ENCODE peak calls at places on chromosomes 13 and 19, in ten cellular contexts. V is lower lobe of right lung; P is C1 segment of cervical spinal cord; Y is upper lobe of left lung; S is psoas muscle; D is LoVo; B is kidney; A is WTC11; Z is mucosa of gallbladder; X is stimulated activated CD8-positive, alpha-beta memory T cell treated with anti-CD3 and anti-CD28 coated beads, Interleukin-7, amount 100 ng/mL, for 48 hours. J is an unnamed sample.

GRCh38 chr13:99367663-99368448 is 60.7 kb upstream of the GPR183 start:
- DNase-seq in V (no peak), P (no peak), Y (no peak), S (no peak), D (no peak), B (peak; percentile 24), A (no peak), Z (no peak), X (no peak), J (no peak)

GRCh38 chr19:38073806-38074685 is 150.0 kb downstream of the DPF1 start:
- DNase-seq in V (no peak), P (no peak), Y (no peak), S (no peak), D (no peak), B (no peak), A (peak; percentile 73), Z (no peak), X (no peak), J (peak; percentile 28)

GRCh38 chr19:6891761-6892385 is 4.5 kb downstream of the ADGRE1 start:
- DNase-seq in V (no peak), P (no peak), Y (no peak), S (no peak), D (no peak), B (no peak), A (no peak), Z (no peak), X (no peak), J (no peak)

GRCh38 chr13:29543230-29544215 is 52.0 kb downstream of the SLC7A1 start:
- DNase-seq in V (no peak), P (peak; percentile 23), Y (no peak), S (no peak), D (no peak), B (no peak), A (no peak), Z (no peak), X (peak; percentile 75), J (no peak)

GRCh38 chr13:57557979-57558529 is 73.5 kb upstream of the PCDH17 start:
- DNase-seq in V (no peak), P (no peak), Y (no peak), S (no peak), D (peak; percentile 6), B (no peak), A (no peak), Z (no peak), X (no peak), J (no peak)

GRCh38 chr19:55283548-55284393 is at the start of gene BRSK1:
- DNase-seq in V (no peak), P (peak; percentile 85), Y (no peak), S (peak; percentile 53), D (peak; percentile 38), B (peak; percentile 87), A (peak; percentile 84), Z (no peak), X (peak; percentile 29), J (peak; percentile 54)

GRCh38 chr19:3249408-3249807 is 24.9 kb downstream of the CELF5 start:
- DNase-seq in V (no peak), P (no peak), Y (no peak), S (no peak), D (no peak), B (no peak), A (peak; percentile 66), Z (no peak), X (no peak), J (no peak)

GRCh38 chr13:87777395-87777794 is 106.2 kb downstream of the SLITRK5 start:
- DNase-seq in V (no peak), P (no peak), Y (no peak), S (no peak), D (no peak), B (no peak), A (no peak), Z (no peak), X (no peak), J (no peak)

GRCh38 chr19:31883299-31883990 is 462.0 kb upstream of the ZNF507 start:
- DNase-seq in V (no peak), P (no peak), Y (no peak), S (no peak), D (no peak), B (no peak), A (no peak), Z (no peak), X (no peak), J (no peak)

GRCh38 chr19:30360378-30361106 is 11.6 kb upstream of the ZNF536 start:
- DNase-seq in V (no peak), P (no peak), Y (peak; percentile 3), S (no peak), D (no peak), B (no peak), A (no peak), Z (no peak), X (no peak), J (peak; percentile 35)

GRCh38 chr13:94632227-94632980 is 30.7 kb downstream of the GPR180 start:
- DNase-seq in V (no peak), P (no peak), Y (no peak), S (no peak), D (no peak), B (no peak), A (no peak), Z (no peak), X (no peak), J (no peak)

GRCh38 chr19:34556500-34556899 is 74.9 kb downstream of the WTIP start:
- DNase-seq in V (no peak), P (peak; percentile 5), Y (no peak), S (no peak), D (no peak), B (no peak), A (peak; percentile 77), Z (no peak), X (no peak), J (peak; percentile 67)

GRCh38 chr19:44142014-44142523 is 715 bp downstream of the ZNF234 start:
- DNase-seq in V (no peak), P (no peak), Y (no peak), S (no peak), D (no peak), B (no peak), A (no peak), Z (no peak), X (no peak), J (peak; percentile 5)

GRCh38 chr13:86174632-86175031 is 375.4 kb upstream of the SLITRK6 start:
- DNase-seq in V (no peak), P (no peak), Y (no peak), S (no peak), D (no peak), B (no peak), A (no peak), Z (no peak), X (no peak), J (no peak)

GRCh38 chr19:35257113-35257461 is 8.3 kb downstream of the LSR start:
- DNase-seq in V (no peak), P (no peak), Y (no peak), S (no peak), D (no peak), B (peak; percentile 36), A (peak; percentile 5), Z (no peak), X (no peak), J (no peak)

GRCh38 chr13:46489586-46490023 is 63.4 kb upstream of the LRCH1 start:
- DNase-seq in V (no peak), P (no peak), Y (no peak), S (peak; percentile 56), D (no peak), B (no peak), A (no peak), Z (no peak), X (no peak), J (no peak)

GRCh38 chr13:79451500-79451962 is 29.4 kb upstream of the NDFIP2 start:
- DNase-seq in V (peak; percentile 41), P (peak; percentile 36), Y (peak; percentile 36), S (no peak), D (no peak), B (no peak), A (peak; percentile 19), Z (peak; percentile 19), X (peak; percentile 99), J (no peak)

GRCh38 chr19:49338023-49338677 is 2.9 kb downstream of the CD37 start:
- DNase-seq in V (no peak), P (no peak), Y (no peak), S (no peak), D (no peak), B (peak; percentile 78), A (peak; percentile 56), Z (no peak), X (no peak), J (no peak)

GRCh38 chr13:36673838-36674326 is at the start of gene SERTM1:
- DNase-seq in V (peak; percentile 51), P (no peak), Y (no peak), S (peak; percentile 40), D (no peak), B (peak; percentile 66), A (peak; percentile 82), Z (no peak), X (no peak), J (peak; percentile 50)

GRCh38 chr13:36124236-36124822 is 6.9 kb downstream of the DCLK1 start:
- DNase-seq in V (no peak), P (peak; percentile 8), Y (no peak), S (no peak), D (no peak), B (no peak), A (no peak), Z (peak; percentile 38), X (no peak), J (no peak)

GRCh38 chr13:23621316-23621645 is 51.1 kb downstream of the TNFRSF19 start:
- DNase-seq in V (no peak), P (no peak), Y (no peak), S (no peak), D (peak; percentile 21), B (no peak), A (no peak), Z (no peak), X (peak; percentile 17), J (no peak)

GRCh38 chr13:37164635-37165034 is 59.2 kb upstream of the CSNK1A1L start:
- DNase-seq in V (no peak), P (no peak), Y (no peak), S (no peak), D (no peak), B (no peak), A (no peak), Z (no peak), X (no peak), J (no peak)

GRCh38 chr13:57123660-57124059 is 17.1 kb upstream of the PRR20A start:
- DNase-seq in V (no peak), P (no peak), Y (no peak), S (no peak), D (no peak), B (no peak), A (no peak), Z (no peak), X (no peak), J (no peak)

J was measured in endothelial cell.